ENCODE peak calls at places on chromosomes 4 and X, in four cellular contexts. Z is uterus, R is body of pancreas, B is IMR-90. H is an unnamed sample.

GRCh38 chr4:40238700-40239548 is 42.1 kb downstream of the RHOH start:
- DNase-seq in R (no peak), Z (no peak), B (no peak), H (no peak)

GRCh38 chr4:128737098-128737513 is 72.4 kb upstream of the JADE1 start:
- DNase-seq in Z (no peak), B (no peak), R (peak; percentile 65), H (no peak)

GRCh38 chr4:3801931-3802550 is 35.9 kb downstream of the ADRA2C start:
- DNase-seq in R (no peak), Z (no peak), B (no peak), H (no peak)

GRCh38 chrX:54213603-54214002 is 30.5 kb upstream of the FAM120C start:
- DNase-seq in R (no peak), B (no peak), Z (no peak), H (no peak)

GRCh38 chrX:113048896-113049295 is 208.3 kb upstream of the AMOT start:
- DNase-seq in R (no peak), B (no peak), Z (no peak), H (no peak)

GRCh38 chr4:150683775-150684350 is 101.9 kb downstream of the MAB21L2 start:
- DNase-seq in Z (no peak), B (no peak), R (no peak), H (no peak)

GRCh38 chrX:34656842-34657780 is at the start of gene TMEM47:
- DNase-seq in Z (peak; percentile 77), R (peak; percentile 73), B (peak; percentile 70), H (peak; percentile 38)

GRCh38 chrX:133840415-133840814 is 145.0 kb downstream of the GPC3 start:
- DNase-seq in B (no peak), Z (no peak), R (no peak), H (no peak)

GRCh38 chr4:186725422-186726149 is 1.9 kb upstream of the FAT1 start:
- DNase-seq in B (peak; percentile 88), Z (peak; percentile 72), R (peak; percentile 82), H (peak; percentile 74)

GRCh38 chrX:42096262-42096939 is 173.0 kb upstream of the CASK start:
- DNase-seq in R (no peak), Z (no peak), B (peak; percentile 96), H (peak; percentile 54)

GRCh38 chr4:3525532-3526430 is 6.4 kb downstream of the LRPAP1 start:
- DNase-seq in R (no peak), B (no peak), Z (no peak), H (no peak)

GRCh38 chrX:18961686-18962085 is 22.2 kb downstream of the PHKA2 start:
- DNase-seq in Z (no peak), B (peak; percentile 63), R (no peak), H (no peak)

GRCh38 chr4:100428051-100428450 is 89.8 kb downstream of the EMCN start:
- DNase-seq in R (no peak), Z (no peak), B (peak; percentile 45), H (no peak)

GRCh38 chrX:153901753-153902140 is 2.7 kb upstream of the AVPR2 start:
- DNase-seq in Z (no peak), B (no peak), R (no peak), H (no peak)

GRCh38 chr4:25180524-25181131 is 20.4 kb upstream of the SEPSECS start:
- DNase-seq in B (peak; percentile 46), R (peak; percentile 33), Z (no peak), H (peak; percentile 36)

GRCh38 chr4:152117501-152117900 is 356.7 kb upstream of the GATB start:
- DNase-seq in B (no peak), R (no peak), Z (no peak), H (no peak)

GRCh38 chr4:152114562-152114961 is 353.8 kb upstream of the GATB start:
- DNase-seq in B (no peak), Z (no peak), R (no peak), H (no peak)

GRCh38 chr4:152117054-152117453 is 356.2 kb upstream of the GATB start:
- DNase-seq in Z (no peak), B (no peak), R (no peak), H (no peak)

GRCh38 chr4:152115121-152115520 is 354.3 kb upstream of the GATB start:
- DNase-seq in Z (no peak), B (no peak), R (no peak), H (no peak)

DNA sequence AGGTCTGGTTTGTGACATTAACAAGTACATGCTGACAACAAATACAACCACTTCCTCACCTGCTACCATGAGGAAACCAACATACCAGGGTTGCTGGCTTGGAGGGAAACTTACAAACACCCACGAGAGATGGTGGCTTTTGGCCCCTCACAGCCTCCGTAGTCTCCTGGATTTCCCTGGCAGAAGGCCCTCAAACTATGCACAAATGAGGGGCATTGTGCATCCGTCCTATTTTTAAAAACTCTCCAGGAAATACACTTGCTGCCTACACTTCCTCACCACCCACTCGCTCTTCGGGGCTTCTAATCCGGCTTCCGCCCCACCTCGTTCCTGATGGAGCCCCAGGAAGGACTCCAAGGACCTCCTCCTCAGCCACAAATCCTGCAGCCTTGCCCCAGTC is 355.0 kb upstream of the GATB start:
- DNase-seq in R (no peak), Z (no peak), B (no peak), H (no peak)
- H3K4me3 ChIP-seq in R (no peak overlapping the region), Z (no peak overlapping the region), B (no peak overlapping the region), H (no peak overlapping the region)

DNA sequence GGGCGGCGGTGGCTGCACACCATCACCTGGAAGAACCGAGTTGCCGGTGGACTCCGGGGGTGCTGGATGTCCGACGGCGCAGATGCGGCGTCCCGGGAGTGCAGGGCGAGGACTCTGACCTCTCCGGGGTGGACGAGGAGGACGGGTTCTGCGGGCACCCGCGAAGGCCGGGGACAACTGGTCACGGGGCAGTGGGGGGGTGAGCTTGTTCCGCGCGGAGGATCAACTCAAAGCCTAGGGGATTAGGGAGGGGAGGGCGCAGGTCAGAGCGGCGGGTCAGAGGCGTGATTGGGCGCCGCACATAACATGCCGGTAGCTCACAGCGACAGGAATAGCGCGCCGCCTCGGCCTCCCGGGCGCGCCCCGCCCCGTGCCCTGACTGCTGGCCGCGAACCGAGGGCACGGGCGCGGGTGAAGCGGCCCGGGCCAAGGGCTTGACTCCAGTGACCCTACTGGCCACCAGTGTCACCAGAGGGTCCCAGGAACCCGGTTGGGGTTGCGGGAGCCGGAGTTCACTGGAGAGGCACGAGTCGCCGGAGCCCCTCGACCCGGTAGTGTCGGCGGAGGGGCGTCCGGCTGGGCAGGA is at the start of gene KLHL34:
- DNase-seq in R (no peak), B (no peak), Z (no peak), H (no peak)
- H3K4me3 ChIP-seq in R (no peak within 1 kb of the TSS), B (no peak within 1 kb of the TSS), Z (no peak within 1 kb of the TSS), H (no peak within 1 kb of the TSS)

GRCh38 chr4:80336582-80336981 is 1.1 kb downstream of the CFAP299 start:
- DNase-seq in Z (no peak), R (peak; percentile 42), B (peak; percentile 32), H (peak; percentile 39)
- H3K4me3 ChIP-seq in Z (peak overlapping the region; percentile 37), R (no peak overlapping the region), B (no peak overlapping the region), H (no peak overlapping the region)

GRCh38 chrX:66016905-66017658 is 22.8 kb downstream of the VSIG4 start:
- DNase-seq in B (no peak), R (no peak), Z (no peak), H (no peak)
- H3K4me3 ChIP-seq in B (no peak overlapping the region), R (no peak overlapping the region), Z (no peak overlapping the region), H (no peak overlapping the region)

GRCh38 chr4:86092684-86093083 is 267.2 kb downstream of the MAPK10 start:
- DNase-seq in R (no peak), B (peak; percentile 81), Z (no peak), H (no peak)
- H3K4me3 ChIP-seq in R (no peak overlapping the region), B (no peak overlapping the region), Z (no peak overlapping the region), H (no peak overlapping the region)

DNA sequence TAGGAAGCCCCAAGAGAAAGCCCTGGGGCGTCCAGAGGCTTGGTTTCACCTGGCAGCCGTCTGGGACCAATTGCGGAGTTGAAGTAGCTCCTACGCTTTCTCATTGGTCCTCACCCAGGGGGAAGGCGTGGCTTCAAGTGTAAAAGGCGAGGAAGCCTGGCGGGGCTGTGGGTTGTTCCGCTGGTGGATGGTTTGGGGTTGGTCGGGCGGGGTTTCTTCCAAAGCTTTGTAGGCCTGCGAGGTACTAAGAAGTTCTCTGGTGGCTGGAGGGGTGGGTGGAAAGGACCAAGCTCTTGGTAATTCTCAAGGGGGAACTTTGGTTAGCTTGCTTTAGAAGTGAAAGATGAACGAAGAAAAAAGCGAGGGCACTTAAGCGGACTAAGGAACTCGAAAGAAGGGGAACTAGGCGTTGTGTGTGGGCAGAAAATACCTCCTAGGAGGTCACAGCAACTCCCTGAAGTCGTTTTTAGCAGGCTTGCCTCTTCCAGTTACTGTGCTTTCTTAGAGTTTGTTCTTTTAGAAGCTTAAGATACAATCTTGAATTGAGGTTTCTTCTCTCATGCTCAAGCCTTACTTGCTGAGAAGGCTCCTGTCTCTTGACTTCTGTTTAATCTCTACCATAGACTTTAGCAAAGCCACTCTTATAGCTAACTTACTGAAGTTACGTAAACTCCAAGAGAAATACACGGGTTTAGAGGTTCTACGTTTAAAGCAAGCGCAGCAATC is 36.7 kb downstream of the CCNG2 start:
- DNase-seq in B (no peak), Z (peak; percentile 19), R (no peak), H (peak; percentile 70)
- H3K4me3 ChIP-seq in B (no peak overlapping the region), Z (no peak overlapping the region), R (no peak overlapping the region), H (no peak overlapping the region)

GRCh38 chr4:2364654-2365053 is 53.8 kb downstream of the ZFYVE28 start:
- DNase-seq in B (no peak), Z (peak; percentile 61), R (no peak), H (no peak)

GRCh38 chr4:2362286-2363055 is 56.0 kb downstream of the ZFYVE28 start:
- DNase-seq in Z (no peak), R (no peak), B (no peak), H (no peak)

GRCh38 chr4:2363056-2363719 is 55.3 kb downstream of the ZFYVE28 start:
- DNase-seq in Z (no peak), B (no peak), R (peak; percentile 74), H (no peak)

GRCh38 chr4:2365054-2365912 is 53.2 kb downstream of the ZFYVE28 start:
- DNase-seq in R (no peak), Z (no peak), B (no peak), H (no peak)

DNA sequence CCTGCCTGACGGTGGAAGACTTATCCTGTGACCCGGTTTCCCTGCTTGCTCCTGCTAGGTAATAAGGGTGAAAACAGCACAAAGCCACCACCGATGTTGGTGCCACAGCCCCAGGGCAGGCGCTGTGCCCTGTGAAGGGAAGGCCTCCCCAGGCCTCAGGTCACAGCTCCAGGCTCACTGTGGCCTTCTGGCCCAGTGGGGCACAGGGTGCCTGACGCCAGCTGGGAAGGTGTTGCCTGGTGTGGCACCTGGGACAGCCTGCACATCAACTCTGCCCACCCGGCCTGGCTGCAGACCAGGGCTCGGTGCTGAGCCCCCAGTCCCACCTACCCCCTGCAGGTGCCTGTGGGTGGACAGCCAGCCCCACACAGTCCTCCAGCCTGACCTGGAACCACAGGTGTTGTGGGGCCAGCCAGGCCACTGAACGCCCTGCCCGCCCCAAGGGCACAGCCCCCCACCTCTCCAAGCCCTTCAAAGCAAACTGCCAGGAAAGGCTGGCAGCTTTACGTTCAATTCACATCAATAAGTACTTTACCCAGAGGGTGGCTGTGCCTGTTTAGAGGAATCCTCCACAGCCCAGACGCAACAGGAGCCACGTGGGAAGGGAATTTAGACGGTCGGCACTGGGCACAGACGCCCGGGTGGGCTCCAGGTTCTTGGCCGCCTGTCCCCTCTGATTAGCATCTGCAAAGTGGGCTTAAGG is 54.3 kb downstream of the ZFYVE28 start:
- DNase-seq in B (no peak), R (no peak), Z (no peak), H (no peak)
- H3K4me3 ChIP-seq in B (peak overlapping the region; percentile 40), R (peak overlapping the region; percentile 7), Z (peak overlapping the region; percentile 44), H (peak overlapping the region; percentile 21)

DNA sequence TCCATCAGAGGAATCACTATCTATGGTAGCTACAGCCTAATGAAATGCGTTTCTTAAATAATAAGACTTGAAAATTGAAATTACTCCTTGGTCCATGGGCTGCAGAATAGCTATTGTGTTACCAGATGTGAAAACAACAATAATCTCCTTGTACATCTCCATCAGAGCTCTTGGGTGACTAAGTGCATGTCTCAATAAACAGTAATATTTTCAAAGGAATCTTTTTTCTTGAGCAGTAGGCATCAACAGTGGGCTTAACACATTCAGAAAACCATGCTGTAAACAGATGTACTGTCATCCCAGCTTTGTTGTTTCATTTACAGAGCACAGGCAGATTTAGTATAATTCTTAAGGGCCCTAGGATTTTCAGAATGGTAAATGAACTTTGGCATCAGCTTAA is 67.3 kb downstream of the GLUD2 start:
- DNase-seq in Z (no peak), R (no peak), B (no peak), H (no peak)
- H3K4me3 ChIP-seq in Z (no peak overlapping the region), R (no peak overlapping the region), B (no peak overlapping the region), H (no peak overlapping the region)

H was measured in lung.